ENCODE peak calls at places on chromosomes 12 and 14, in five cellular contexts. E, X, G, Q and Y are unnamed samples.

GRCh38 chr14:93892923-93893549 is 34.1 kb upstream of the FAM181A start:
- DNase-seq in X (peak), G (peak), Q (peak), E (peak), Y (peak)

GRCh38 chr12:91178139-91178561 is 4.5 kb downstream of the DCN start:
- DNase-seq in Q (no peak), G (no peak), E (no peak), X (no peak), Y (no peak)

GRCh38 chr14:58151701-58152568 is at the start of gene ARMH4:
- DNase-seq in X (peak), E (peak), Q (peak), G (peak), Y (peak)

GRCh38 chr12:78641837-78642423 is 222.6 kb upstream of the SYT1 start:
- DNase-seq in G (no peak), Q (no peak), X (no peak), E (peak), Y (no peak)

GRCh38 chr14:80615831-80616230 is 325.7 kb downstream of the CEP128 start:
- DNase-seq in G (no peak), E (no peak), X (no peak), Q (no peak), Y (peak)

GRCh38 chr12:69360348-69360672 is 767 bp downstream of the YEATS4 start:
- DNase-seq in Q (no peak), X (no peak), E (no peak), G (no peak), Y (no peak)

GRCh38 chr12:44763021-44763420 is 113.1 kb downstream of the NELL2 start:
- DNase-seq in Q (no peak), G (no peak), X (no peak), E (no peak), Y (no peak)

GRCh38 chr12:50039151-50039835 is 14.0 kb upstream of the RACGAP1 start:
- DNase-seq in E (peak), Q (peak), G (peak), X (peak), Y (peak)

GRCh38 chr14:71304588-71305133 is 397.4 kb downstream of the PCNX1 start:
- DNase-seq in Q (no peak), E (no peak), X (no peak), G (no peak), Y (no peak)

GRCh38 chr12:100138048-100138907 is 4.4 kb downstream of the BLTP3B start:
- DNase-seq in X (no peak), G (no peak), E (no peak), Q (no peak), Y (no peak)

GRCh38 chr12:94098466-94098865 is 49.9 kb upstream of the PLXNC1 start:
- DNase-seq in Q (no peak), X (no peak), E (no peak), G (no peak), Y (no peak)

GRCh38 chr12:857611-858010 is 91.9 kb downstream of the RAD52 start:
- DNase-seq in Q (no peak), X (no peak), G (no peak), E (no peak), Y (no peak)

GRCh38 chr14:68526420-68527105 is 266.3 kb downstream of the ZFP36L1 start:
- DNase-seq in X (no peak), G (no peak), Q (peak), E (no peak), Y (no peak)

GRCh38 chr12:106632797-106633450 is 50.1 kb downstream of the RFX4 start:
- DNase-seq in G (no peak), X (no peak), Q (no peak), E (peak), Y (no peak)

GRCh38 chr14:73612339-73613045 is at the start of gene ACOT6:
- DNase-seq in X (peak), G (peak), Q (peak), E (peak), Y (peak)

GRCh38 chr12:127548123-127548553 is 718.8 kb upstream of the TMEM132C start:
- DNase-seq in X (no peak), G (no peak), E (no peak), Q (no peak), Y (no peak)

GRCh38 chr12:10101042-10101579 is 2.3 kb upstream of the CLEC1A start:
- DNase-seq in X (no peak), Q (no peak), G (no peak), E (no peak), Y (no peak)

GRCh38 chr12:77842430-77842829 is 11.7 kb downstream of the NAV3 start:
- DNase-seq in G (no peak), Q (no peak), X (no peak), E (no peak), Y (no peak)

GRCh38 chr12:92134638-92135274 is 10.9 kb downstream of the BTG1 start:
- DNase-seq in G (no peak), X (no peak), E (no peak), Q (no peak), Y (no peak)

GRCh38 chr12:96343347-96343954 is 56.8 kb downstream of the CDK17 start:
- DNase-seq in Q (no peak), X (no peak), E (no peak), G (no peak), Y (no peak)

GRCh38 chr14:97848351-97848980 is 1051.3 kb downstream of the VRK1 start:
- DNase-seq in E (no peak), G (no peak), Q (no peak), X (no peak), Y (no peak)

GRCh38 chr12:31603546-31604009 is 12.6 kb upstream of the DENND5B start:
- DNase-seq in E (no peak), X (peak), Q (no peak), G (no peak), Y (no peak)

GRCh38 chr14:71331393-71331792 is 424.1 kb downstream of the PCNX1 start:
- DNase-seq in Q (no peak), E (no peak), G (no peak), X (no peak), Y (no peak)

GRCh38 chr12:121990692-121991603 is 30.7 kb upstream of the BCL7A start:
- DNase-seq in G (no peak), X (no peak), E (no peak), Q (no peak), Y (no peak)

GRCh38 chr12:87227157-87227556 is 802.0 kb downstream of the C12orf50 start:
- DNase-seq in G (no peak), Q (no peak), X (no peak), E (no peak), Y (no peak)

GRCh38 chr12:58066296-58066695 is 124.9 kb downstream of the ATP23 start:
- DNase-seq in X (no peak), G (no peak), E (no peak), Q (no peak), Y (no peak)

GRCh38 chr12:93273834-93274705 is 103.7 kb upstream of the NUDT4 start:
- DNase-seq in E (no peak), X (no peak), G (no peak), Q (no peak), Y (no peak)

GRCh38 chr14:47917344-47917954 is 242.0 kb upstream of the MDGA2 start:
- DNase-seq in E (peak), G (no peak), X (no peak), Q (no peak), Y (no peak)

GRCh38 chr12:674272-674781 is 11.1 kb upstream of the NINJ2 start:
- DNase-seq in Q (no peak), E (no peak), G (no peak), X (no peak), Y (no peak)

GRCh38 chr12:121634836-121635235 is 8.5 kb downstream of the ORAI1 start:
- DNase-seq in Q (no peak), G (no peak), E (no peak), X (no peak), Y (no peak)

GRCh38 chr12:119594399-119594730 is 791 bp downstream of the TMEM233 start:
- DNase-seq in X (no peak), Q (no peak), G (no peak), E (no peak), Y (no peak)

GRCh38 chr14:36975834-36976233 is 196.6 kb downstream of the SLC25A21 start:
- DNase-seq in Q (no peak), X (no peak), G (no peak), E (no peak), Y (no peak)

GRCh38 chr12:88960213-88960878 is 380.1 kb upstream of the KITLG start:
- DNase-seq in X (no peak), G (no peak), Q (no peak), E (peak), Y (no peak)

GRCh38 chr12:1073652-1074051 is 82.6 kb downstream of the ERC1 start:
- DNase-seq in X (no peak), Q (no peak), G (no peak), E (no peak), Y (no peak)

GRCh38 chr14:59278111-59278510 is 89.6 kb downstream of the DAAM1 start:
- DNase-seq in Q (no peak), E (peak), X (no peak), G (no peak), Y (no peak)
- TF ChIP-seq POLR2AphosphoS5 in Q (no peak), E (no peak), X (no peak), G (no peak), Y (no peak)

GRCh38 chr14:23286020-23286903 is at the start of gene HOMEZ:
- DNase-seq in X (peak), E (peak), Q (peak), G (peak), Y (peak)
- TF ChIP-seq POLR2A in X (peak), E (peak), Q (no peak), G (peak), Y (peak)

GRCh38 chr12:46219892-46220655 is 48.8 kb downstream of the SLC38A1 start:
- DNase-seq in X (peak), E (peak), Q (no peak), G (no peak), Y (no peak)
- TF ChIP-seq POLR2AphosphoS5 in X (no peak), E (no peak), Q (no peak), G (no peak), Y (peak)

GRCh38 chr12:51926064-51926632 is 18.8 kb downstream of the ACVRL1 start:
- DNase-seq in G (no peak), Q (no peak), E (no peak), X (no peak), Y (no peak)
- TF ChIP-seq POLR2A in G (no peak), Q (no peak), E (no peak), X (no peak), Y (no peak)

DNA sequence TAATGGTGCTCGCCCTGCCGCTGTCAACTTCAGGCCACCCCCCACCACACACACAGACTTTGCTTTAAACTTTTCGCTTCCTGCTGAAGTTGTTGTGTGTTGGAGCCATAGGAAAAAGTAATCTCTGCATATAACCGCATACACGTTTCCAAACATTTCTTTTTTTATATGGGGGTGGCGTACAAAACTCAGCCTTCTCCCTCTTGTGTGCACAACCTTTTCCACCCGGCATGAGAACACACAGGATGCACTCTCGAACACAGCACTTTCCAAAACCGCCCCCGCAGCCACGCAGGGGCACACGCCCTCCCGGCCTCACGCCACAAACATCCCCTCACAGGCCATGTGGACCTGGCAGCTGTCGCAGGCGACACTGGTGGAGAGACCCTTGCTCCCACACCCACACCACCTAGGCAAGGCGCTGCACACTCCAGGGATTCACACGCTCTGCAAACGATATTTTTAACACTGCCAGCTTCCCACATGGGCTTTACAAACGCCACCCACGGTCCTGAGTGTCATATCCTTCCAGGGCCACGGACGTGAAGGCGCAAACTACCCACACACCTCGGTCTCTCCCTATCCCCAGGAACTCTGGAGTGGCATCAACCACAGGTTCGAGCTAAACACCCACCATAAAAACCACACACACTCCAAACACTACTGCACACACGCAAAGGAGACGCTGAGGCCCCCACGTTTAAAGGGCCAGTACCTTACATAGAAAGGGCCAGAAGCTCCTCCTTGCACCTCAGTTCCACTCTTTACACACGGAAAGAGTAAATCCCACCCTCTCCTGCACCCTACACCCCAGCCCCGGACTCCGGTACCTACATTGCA is 12.3 kb upstream of the ITGB7 start:
- DNase-seq in E (no peak), X (no peak), G (peak), Q (no peak), Y (peak)
- TF ChIP-seq POLR2AphosphoS5 in E (no peak), X (no peak), G (peak), Q (no peak), Y (peak)

DNA sequence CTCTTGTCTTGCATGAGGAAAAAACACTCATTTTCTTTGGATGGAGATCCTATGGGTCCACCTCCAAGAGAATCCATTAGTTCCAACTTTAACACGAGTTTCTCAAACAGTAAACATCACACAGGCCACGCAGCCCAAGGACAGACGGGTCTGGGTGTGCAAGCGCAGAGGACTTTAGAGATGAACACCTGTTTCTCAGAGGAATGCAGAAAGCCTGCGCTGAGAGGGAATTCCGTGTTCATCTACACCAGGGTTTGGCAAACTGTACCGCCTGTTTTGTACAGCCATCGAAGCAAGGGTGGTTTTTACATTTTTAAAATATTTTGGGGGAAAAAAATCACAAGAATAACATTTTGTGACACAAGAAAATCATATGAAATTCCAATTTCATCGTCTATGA is 79.4 kb downstream of the RBM19 start:
- DNase-seq in G (no peak), E (no peak), Q (no peak), X (no peak), Y (no peak)
- TF ChIP-seq POLR2A in G (no peak), E (no peak), Q (no peak), X (no peak), Y (no peak)